ENCODE peak calls at places on chromosome 9, in ten cellular contexts. B is ovary, E is adrenal gland, V is pancreas, T is colonic mucosa, I is A549, G is upper lobe of right lung, Z is tibial nerve, W is psoas muscle, R is tibial artery. S is an unnamed sample. For H3K4me1, the result is how much of the 10 kb centered on the place peaks cover.

GRCh38 chr9:78640728-78641127 is 343.8 kb downstream of the PSAT1 start:
- DNase-seq in E (no peak), G (no peak), B (no peak), I (no peak), R (no peak), V (no peak), T (no peak), W (no peak), Z (no peak), S (no peak)

GRCh38 chr9:79928661-79929060 is 356.9 kb downstream of the TLE4 start:
- DNase-seq in R (no peak), Z (no peak), B (no peak), V (no peak), I (no peak), T (no peak), W (no peak), E (no peak), G (no peak), S (no peak)

GRCh38 chr9:111679199-111679598 is 17.8 kb downstream of the GNG10 start:
- DNase-seq in B (no peak), V (no peak), W (no peak), E (no peak), G (no peak), R (no peak), T (no peak), I (no peak), Z (no peak), S (no peak)

GRCh38 chr9:116940614-116941215 is 253.6 kb downstream of the TRIM32 start:
- DNase-seq in R (no peak), T (no peak), W (no peak), V (no peak), Z (no peak), G (no peak), I (no peak), B (no peak), E (no peak), S (no peak)

GRCh38 chr9:34025062-34025461 is 23.6 kb downstream of the UBAP2 start:
- DNase-seq in T (no peak), G (no peak), B (no peak), Z (no peak), I (no peak), E (no peak), V (no peak), R (no peak), W (no peak), S (no peak)

GRCh38 chr9:76451234-76451633 is 7.7 kb upstream of the GCNT1 start:
- DNase-seq in I (no peak), Z (no peak), G (no peak), V (no peak), R (no peak), B (no peak), W (no peak), T (no peak), E (no peak), S (peak)

GRCh38 chr9:99140685-99141314 is 35.9 kb downstream of the TGFBR1 start:
- DNase-seq in B (peak), W (peak), I (peak), V (no peak), Z (no peak), R (no peak), E (peak), G (no peak), T (peak), S (no peak)

GRCh38 chr9:9819886-9820285 is 792.9 kb downstream of the PTPRD start:
- DNase-seq in B (no peak), Z (no peak), T (no peak), G (no peak), I (no peak), R (no peak), E (no peak), V (no peak), W (no peak), S (no peak)

GRCh38 chr9:12884736-12885395 is 110.0 kb downstream of the LURAP1L start:
- DNase-seq in G (no peak), B (no peak), V (no peak), T (no peak), I (peak), Z (no peak), E (peak), R (no peak), W (no peak), S (peak)

GRCh38 chr9:27888661-27889295 is 315.5 kb upstream of the C9orf72 start:
- DNase-seq in I (peak), G (peak), T (peak), V (peak), W (no peak), E (peak), Z (no peak), R (no peak), B (no peak), S (peak)

GRCh38 chr9:114594136-114594535 is 6.6 kb downstream of the ATP6V1G1 start:
- DNase-seq in R (no peak), T (no peak), Z (no peak), W (no peak), G (no peak), V (no peak), E (no peak), I (no peak), B (no peak), S (no peak)

GRCh38 chr9:121267689-121268597 is at the start of gene GSN:
- DNase-seq in B (peak), I (peak), W (peak), V (peak), G (peak), T (peak), E (peak), R (peak), Z (peak), S (no peak)

GRCh38 chr9:137705443-137705863 is 86.6 kb downstream of the EHMT1 start:
- DNase-seq in B (no peak), E (no peak), I (no peak), G (no peak), Z (no peak), V (no peak), R (no peak), T (no peak), W (no peak), S (no peak)

GRCh38 chr9:130368631-130369103 is 76.1 kb upstream of the ASS1 start:
- DNase-seq in E (no peak), W (no peak), B (no peak), I (no peak), G (no peak), T (no peak), R (no peak), Z (no peak), V (no peak), S (peak)

GRCh38 chr9:127035948-127036347 is 86.5 kb downstream of the ANGPTL2 start:
- DNase-seq in B (peak), G (no peak), W (peak), R (peak), I (no peak), V (no peak), T (no peak), Z (peak), E (peak), S (no peak)

GRCh38 chr9:7578951-7579743 is 220.4 kb downstream of the DMAC1 start:
- DNase-seq in B (no peak), E (no peak), Z (no peak), T (no peak), V (no peak), R (no peak), W (no peak), G (no peak), I (no peak), S (no peak)

GRCh38 chr9:16247188-16247875 is 623.1 kb downstream of the BNC2 start:
- DNase-seq in B (no peak), W (no peak), V (no peak), T (no peak), G (no peak), E (no peak), Z (no peak), I (peak), R (peak), S (peak)

GRCh38 chr9:110125207-110125751 is 82.7 kb downstream of the C9orf152 start:
- DNase-seq in I (peak), W (peak), G (peak), T (peak), Z (peak), V (peak), B (peak), E (peak), R (peak), S (no peak)

GRCh38 chr9:110578896-110579752 is at the start of gene SVEP1:
- DNase-seq in W (peak), V (peak), G (peak), Z (peak), R (peak), T (no peak), I (peak), B (no peak), E (peak), S (no peak)

GRCh38 chr9:92507496-92507895 is 25.2 kb upstream of the ASPN start:
- DNase-seq in Z (no peak), I (no peak), E (no peak), R (no peak), W (no peak), B (no peak), G (no peak), T (no peak), V (no peak), S (no peak)
- H3K4me1 ChIP-seq in Z (under half), I (under half), E (under half), R (under half), W (under half), B (under half), G (under half), T (under half), V (under half), S (under half)

GRCh38 chr9:74570879-74571512 is 73.9 kb downstream of the RORB start:
- DNase-seq in T (peak), Z (no peak), I (peak), R (no peak), W (no peak), V (no peak), G (no peak), E (peak), B (no peak), S (peak)
- TF ChIP-seq CTCF in T (peak), Z (peak), I (peak), R (peak), W (peak), V (peak), G (peak), E (peak), B (no peak), S (peak)

DNA sequence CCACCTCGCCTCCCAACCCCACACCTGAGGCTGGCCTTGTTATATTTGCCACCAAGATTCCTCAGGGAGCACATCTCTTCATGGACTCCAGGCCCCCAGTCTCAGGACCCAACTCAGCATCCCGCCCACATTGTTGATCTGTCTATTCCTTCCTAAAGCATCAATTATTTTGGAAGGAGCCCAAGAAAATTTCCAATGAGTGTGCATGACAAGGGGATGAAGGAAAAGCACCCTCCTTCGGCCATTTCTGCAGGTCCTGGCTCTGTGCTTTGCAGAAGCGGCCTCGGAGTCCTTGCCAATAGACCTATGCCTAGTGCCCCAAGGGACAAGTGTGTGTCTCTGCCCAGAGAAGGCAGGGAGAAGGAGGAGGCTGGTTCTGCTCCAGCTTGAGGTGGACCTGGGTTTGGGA is 273.2 kb downstream of the GADD45G start:
- DNase-seq in G (peak), V (no peak), R (peak), W (no peak), Z (no peak), B (peak), T (no peak), E (no peak), I (no peak), S (no peak)
- H3K4me1 ChIP-seq in G (under half), V (under half), R (under half), W (half or more), Z (under half), B (under half), T (under half), E (under half), I (under half), S (under half)

DNA sequence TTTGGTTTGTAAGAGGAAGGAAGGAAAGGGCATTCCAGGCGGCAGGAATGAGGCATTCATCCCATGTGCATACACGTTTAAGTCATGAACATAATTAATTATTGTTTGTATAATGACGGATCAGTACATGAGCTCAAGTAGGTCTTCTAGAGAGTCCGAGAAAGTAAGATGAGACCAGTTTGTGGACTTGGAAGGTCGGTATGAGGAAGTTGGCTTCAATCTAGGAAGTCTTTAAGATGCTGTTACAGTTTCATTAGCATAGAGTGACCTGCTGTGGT is 2.1 kb downstream of the GTF3C4 start:
- DNase-seq in I (no peak), E (no peak), V (no peak), T (no peak), W (no peak), R (no peak), G (no peak), B (no peak), Z (no peak), S (peak)
- TF ChIP-seq CTCF in I (no peak), E (no peak), V (no peak), T (no peak), W (no peak), R (no peak), G (no peak), B (no peak), Z (no peak), S (peak)

S was measured in foreskin keratinocyte.